ENCODE peak calls at places on chromosomes 7 and 10, in ten cellular contexts. Y is ascending aorta, G is cardiac fibroblast, Q is fibroblast of mammary gland, M is brain microvascular endothelial cell, K is mucosa of descending colon, J is fibroblast of the aortic adventitia, E is PC-9, O is neural progenitor cell, Z is cardiac muscle cell. R is an unnamed sample.

GRCh38 chr10:114795039-114795438 is 26.5 kb upstream of the FHIP2A start:
- DNase-seq in Y (no peak), G (no peak), Q (no peak), M (peak), K (no peak), J (no peak), E (no peak), O (no peak), Z (no peak), R (no peak)

GRCh38 chr10:107085661-107086525 is 78.6 kb downstream of the SORCS1 start:
- DNase-seq in Y (no peak), G (no peak), Q (no peak), M (no peak), K (no peak), J (no peak), E (no peak), O (peak), Z (no peak), R (no peak)

GRCh38 chr10:34178196-34178595 is 636.9 kb downstream of the PARD3 start:
- DNase-seq in Y (no peak), G (no peak), Q (no peak), M (no peak), K (no peak), J (no peak), E (no peak), O (no peak), Z (no peak), R (no peak)

GRCh38 chr10:79028056-79028430 is 40.7 kb upstream of the ZMIZ1 start:
- DNase-seq in Y (no peak), G (no peak), Q (no peak), M (no peak), K (no peak), J (no peak), E (no peak), O (no peak), Z (no peak), R (no peak)

GRCh38 chr10:75417522-75417927 is 13.9 kb upstream of the LRMDA start:
- DNase-seq in Y (no peak), G (no peak), Q (no peak), M (no peak), K (no peak), J (no peak), E (peak), O (peak), Z (no peak), R (no peak)

GRCh38 chr10:123496336-123496735 is 169.8 kb upstream of the GPR26 start:
- DNase-seq in Y (no peak), G (no peak), Q (no peak), M (no peak), K (no peak), J (peak), E (no peak), O (no peak), Z (no peak), R (no peak)

GRCh38 chr7:128704909-128705308 is 32.8 kb downstream of the GARIN1A start:
- DNase-seq in Y (no peak), G (no peak), Q (no peak), M (no peak), K (no peak), J (no peak), E (no peak), O (no peak), Z (no peak), R (no peak)

GRCh38 chr10:57716884-57717283 is 550.8 kb downstream of the IPMK start:
- DNase-seq in Y (no peak), G (peak), Q (peak), M (peak), K (no peak), J (peak), E (no peak), O (peak), Z (peak), R (no peak)

GRCh38 chr10:110083884-110084283 is 76.1 kb downstream of the ADD3 start:
- DNase-seq in Y (no peak), G (peak), Q (peak), M (peak), K (no peak), J (peak), E (no peak), O (no peak), Z (no peak), R (no peak)

GRCh38 chr10:3119796-3120459 is 52.6 kb downstream of the PFKP start:
- DNase-seq in Y (no peak), G (peak), Q (peak), M (no peak), K (no peak), J (peak), E (no peak), O (peak), Z (peak), R (no peak)
- TF ChIP-seq CTCF in Y (peak), G (peak), Q (peak), M (peak), K (no peak), J (peak), E (peak), O (peak), Z (peak), R (peak)

GRCh38 chr10:129958686-129959543 is 5.2 kb downstream of the EBF3 start:
- DNase-seq in Y (peak), G (peak), Q (no peak), M (no peak), K (no peak), J (peak), E (no peak), O (peak), Z (peak), R (no peak)
- H3K4me3 ChIP-seq in Y (peak), G (peak), Q (no peak), M (no peak), K (no peak), J (peak), E (no peak), O (peak), Z (peak), R (no peak)

GRCh38 chr10:103396067-103396788 is at the start of the genes ATP5MK and PDCD11:
- DNase-seq in Y (peak), G (peak), Q (peak), M (peak), K (peak), J (peak), E (peak), O (peak), Z (peak), R (peak)
- TF ChIP-seq CTCF in Y (no peak), G (peak), Q (no peak), M (peak), K (no peak), J (peak), E (no peak), O (peak), Z (peak), R (peak)

GRCh38 chr10:4241724-4242345 is 456.8 kb upstream of the KLF6 start:
- DNase-seq in Y (peak), G (peak), Q (peak), M (peak), K (no peak), J (peak), E (no peak), O (peak), Z (peak), R (peak)
- H3K4me3 ChIP-seq in Y (peak), G (peak), Q (peak), M (peak), K (no peak), J (peak), E (no peak), O (no peak), Z (no peak), R (peak)

DNA sequence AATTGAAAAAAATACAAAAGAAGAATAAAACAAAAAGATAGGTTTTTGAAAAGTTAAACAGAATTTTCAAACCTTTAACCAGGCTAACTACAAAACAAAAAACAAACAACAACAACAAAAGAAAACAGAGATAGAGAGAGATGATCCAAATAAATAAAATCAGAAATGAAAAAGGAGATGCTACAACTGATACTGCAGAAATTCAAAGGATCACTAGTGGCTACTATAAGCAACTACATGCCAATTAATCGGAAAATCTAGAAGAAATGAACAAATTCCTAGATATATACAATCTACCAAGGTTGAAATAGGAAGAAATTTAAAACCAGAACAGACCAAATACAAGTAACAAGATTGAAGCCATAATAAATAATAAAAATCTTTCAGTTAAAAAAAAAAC is 326.8 kb upstream of the VSTM2A start:
- DNase-seq in Y (no peak), G (no peak), Q (no peak), M (no peak), K (no peak), J (no peak), E (no peak), O (no peak), Z (no peak), R (no peak)
- TF ChIP-seq CTCF in Y (no peak), G (no peak), Q (no peak), M (no peak), K (no peak), J (no peak), E (peak), O (no peak), Z (no peak), R (no peak)

GRCh38 chr10:133334495-133335237 is 2.0 kb downstream of the CALY start:
- DNase-seq in Y (no peak), G (no peak), Q (no peak), M (no peak), K (no peak), J (no peak), E (no peak), O (peak), Z (no peak), R (no peak)
- H3K4me3 ChIP-seq in Y (peak), G (peak), Q (peak), M (peak), K (no peak), J (peak), E (no peak), O (peak), Z (peak), R (peak)

GRCh38 chr7:151452680-151453325 is 12.9 kb upstream of the CRYGN start:
- DNase-seq in Y (no peak), G (no peak), Q (no peak), M (no peak), K (peak), J (no peak), E (no peak), O (no peak), Z (no peak), R (no peak)

GRCh38 chr7:151451626-151452025 is 11.7 kb upstream of the CRYGN start:
- DNase-seq in Y (no peak), G (no peak), Q (no peak), M (no peak), K (peak), J (no peak), E (no peak), O (no peak), Z (no peak), R (no peak)

GRCh38 chr7:151452141-151452571 is 12.2 kb upstream of the CRYGN start:
- DNase-seq in Y (no peak), G (no peak), Q (no peak), M (no peak), K (peak), J (no peak), E (no peak), O (no peak), Z (no peak), R (no peak)

GRCh38 chr7:151449990-151450389 is 10.0 kb upstream of the CRYGN start:
- DNase-seq in Y (no peak), G (no peak), Q (no peak), M (no peak), K (peak), J (no peak), E (no peak), O (no peak), Z (no peak), R (no peak)

DNA sequence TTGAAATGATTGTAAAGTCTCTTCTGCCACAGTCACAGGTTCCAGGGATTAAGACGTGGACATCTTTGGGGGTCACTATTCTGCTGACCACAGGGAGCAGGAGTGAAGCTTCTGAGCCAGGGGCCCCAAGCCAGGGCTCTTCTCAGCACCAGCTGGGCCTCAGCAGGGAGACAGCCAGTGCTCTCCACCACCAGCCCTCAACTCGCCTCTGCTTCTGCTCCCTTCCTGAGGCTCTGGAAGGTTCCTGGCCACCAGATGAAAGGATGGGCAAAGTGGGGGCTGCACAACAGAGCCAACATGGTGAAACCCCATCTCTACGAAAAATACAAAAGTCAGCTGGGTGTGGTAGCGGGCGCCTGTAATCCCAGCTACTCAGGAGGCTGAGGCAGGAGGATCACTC is 11.2 kb upstream of the CRYGN start:
- DNase-seq in Y (no peak), G (no peak), Q (no peak), M (no peak), K (peak), J (no peak), E (no peak), O (no peak), Z (no peak), R (no peak)
- TF ChIP-seq CTCF in Y (no peak), G (no peak), Q (no peak), M (no peak), K (no peak), J (no peak), E (no peak), O (no peak), Z (no peak), R (no peak)

R was measured in AG04449.